ENCODE peak calls at places on chromosomes 4 and X, in five cellular contexts. T is SW 1271; Z is SHP77 treated with DMSO at 0.1 percent for 48 hours; D is colonic mucosa; W is activated CD4-positive, alpha-beta T cell treated with anti-CD3 and anti-CD28 coated beads, Interleukin-2, amount 50 U/mL, for 1 hour. A is an unnamed sample.

GRCh38 chr4:141339966-141340365 is 119.3 kb downstream of the ZNF330 start:
- DNase-seq in Z (no peak), W (no peak), T (no peak), D (no peak), A (no peak)

GRCh38 chr4:39367166-39367565 is 1.0 kb upstream of the RFC1 start:
- DNase-seq in Z (no peak), W (no peak), T (no peak), D (no peak), A (no peak)

GRCh38 chr4:119394826-119395225 is 72.9 kb upstream of the FABP2 start:
- DNase-seq in Z (no peak), T (no peak), W (no peak), D (no peak), A (no peak)

GRCh38 chr4:41184009-41184408 is 30.3 kb downstream of the APBB2 start:
- DNase-seq in D (no peak), T (no peak), Z (no peak), W (no peak), A (no peak)

GRCh38 chr4:178738026-178738425 is 1295.8 kb upstream of the AGA start:
- DNase-seq in T (no peak), D (no peak), Z (no peak), W (no peak), A (no peak)

GRCh38 chr4:22190855-22191254 is 242.3 kb upstream of the KCNIP4 start:
- DNase-seq in W (no peak), D (no peak), T (peak), Z (no peak), A (no peak)

GRCh38 chr4:41572414-41572986 is 34.5 kb downstream of the LIMCH1 start:
- DNase-seq in D (no peak), T (no peak), Z (no peak), W (no peak), A (no peak)

GRCh38 chr4:184066584-184067300 is 150.9 kb downstream of the ENPP6 start:
- DNase-seq in W (no peak), T (no peak), Z (no peak), D (peak), A (no peak)

GRCh38 chrX:148928803-148929202 is 428.4 kb downstream of the AFF2 start:
- DNase-seq in W (no peak), D (no peak), Z (no peak), T (no peak), A (no peak)

GRCh38 chrX:16212436-16212835 is 45.2 kb downstream of the MAGEB17 start:
- DNase-seq in W (no peak), D (no peak), Z (no peak), T (peak), A (no peak)

GRCh38 chr4:151717271-151717670 is 43.5 kb downstream of the GATB start:
- DNase-seq in W (no peak), T (no peak), Z (no peak), D (no peak), A (no peak)

GRCh38 chrX:105664243-105664642 is 158.1 kb upstream of the NRK start:
- DNase-seq in D (no peak), W (no peak), Z (no peak), T (no peak), A (no peak)

GRCh38 chrX:11750694-11751093 is 7.3 kb upstream of the MSL3 start:
- DNase-seq in W (no peak), T (no peak), D (no peak), Z (no peak), A (no peak)

GRCh38 chr4:85901500-85901899 is 426.6 kb downstream of the ARHGAP24 start:
- DNase-seq in Z (no peak), W (no peak), D (no peak), T (no peak), A (no peak)

GRCh38 chr4:169121920-169122319 is 111.9 kb upstream of the CBR4 start:
- DNase-seq in T (no peak), D (no peak), W (no peak), Z (no peak), A (no peak)

GRCh38 chr4:40953253-40954118 is 203.7 kb downstream of the NSUN7 start:
- DNase-seq in W (no peak), Z (no peak), D (no peak), T (no peak), A (no peak)

GRCh38 chr4:136768925-136769275 is 763.4 kb downstream of the PCDH18 start:
- DNase-seq in W (no peak), D (no peak), T (no peak), Z (no peak), A (no peak)

GRCh38 chr4:73311428-73311827 is 52.8 kb upstream of the ANKRD17 start:
- DNase-seq in T (peak), W (no peak), Z (peak), D (no peak), A (no peak)

GRCh38 chr4:39637572-39638357 is 900 bp downstream of the SMIM14 start:
- DNase-seq in T (peak), D (peak), W (no peak), Z (no peak), A (peak)

GRCh38 chrX:23334871-23335599 is 386 bp downstream of the PTCHD1 start:
- DNase-seq in D (no peak), Z (no peak), W (no peak), T (no peak), A (no peak)

GRCh38 chr4:153466637-153467153 is 535 bp downstream of the TMEM131L start:
- DNase-seq in D (no peak), W (peak), T (no peak), Z (no peak), A (no peak)